ENCODE peak calls at places on chromosomes 3 and 15, in five cellular contexts. O, T, C, Y and I are unnamed samples.

GRCh38 chr15:73794501-73795133 is 41.5 kb upstream of the INSYN1 start:
- DNase-seq in O (no peak), T (no peak), C (no peak), Y (no peak), I (no peak)

GRCh38 chr3:13114811-13115615 is 41.8 kb upstream of the IQSEC1 start:
- DNase-seq in O (no peak), T (no peak), C (no peak), Y (no peak), I (no peak)

GRCh38 chr3:184672972-184673875 is 38.6 kb downstream of the MAGEF1 start:
- DNase-seq in O (no peak), T (no peak), C (no peak), Y (no peak), I (no peak)

GRCh38 chr15:64521201-64521600 is 60.8 kb downstream of the ZNF609 start:
- DNase-seq in O (no peak), T (no peak), C (no peak), Y (no peak), I (no peak)

GRCh38 chr3:140736863-140737460 is 59.1 kb downstream of the TRIM42 start:
- DNase-seq in O (peak), T (peak), C (no peak), Y (peak), I (peak)

GRCh38 chr15:87556886-87557285 is 699.7 kb downstream of the NTRK3 start:
- DNase-seq in O (no peak), T (no peak), C (no peak), Y (no peak), I (no peak)

GRCh38 chr3:32113566-32113965 is 7.1 kb downstream of the GPD1L start:
- DNase-seq in O (no peak), T (no peak), C (no peak), Y (no peak), I (no peak)

GRCh38 chr3:186886202-186886820 is 43.8 kb downstream of the ADIPOQ start:
- DNase-seq in O (no peak), T (no peak), C (no peak), Y (no peak), I (no peak)

GRCh38 chr3:184635126-184635525 is 73.5 kb downstream of the EPHB3 start:
- DNase-seq in O (no peak), T (no peak), C (no peak), Y (no peak), I (no peak)

GRCh38 chr15:100880139-100880896 is 687 bp downstream of the ALDH1A3 start:
- DNase-seq in O (no peak), T (no peak), C (no peak), Y (no peak), I (peak)

GRCh38 chr15:100878601-100879000 is 1.0 kb upstream of the ALDH1A3 start:
- DNase-seq in O (no peak), T (no peak), C (no peak), Y (no peak), I (peak)

GRCh38 chr15:100879461-100880138 is at the start of gene ALDH1A3:
- DNase-seq in O (no peak), T (no peak), C (no peak), Y (no peak), I (peak)

GRCh38 chr15:100878130-100878529 is 1.5 kb upstream of the ALDH1A3 start:
- DNase-seq in O (no peak), T (no peak), C (no peak), Y (no peak), I (no peak)

DNA sequence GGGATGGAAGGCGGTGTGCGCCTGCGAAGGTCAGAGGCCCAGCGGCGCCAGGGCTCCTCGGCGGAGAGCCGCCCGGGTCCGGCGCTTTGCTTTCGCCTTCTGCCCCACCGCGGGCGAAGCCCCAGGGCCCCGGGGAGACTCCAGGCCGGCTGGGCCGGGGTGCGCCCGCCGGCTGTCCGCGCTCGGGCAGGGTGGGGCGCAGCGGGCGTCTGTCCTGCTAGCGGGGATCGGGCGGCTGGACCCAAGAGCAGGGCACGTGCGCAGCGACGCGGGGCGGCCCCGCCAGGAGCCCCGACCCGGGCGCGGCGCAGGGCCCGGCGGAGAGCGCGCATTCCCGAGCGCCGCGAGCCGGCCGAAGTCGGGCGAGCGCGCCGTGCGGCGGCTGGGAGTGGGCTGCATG is 585 bp upstream of the ALDH1A3 start:
- DNase-seq in O (no peak), T (no peak), C (no peak), Y (no peak), I (peak)
- TF ChIP-seq ATF2 in O (no peak), T (no peak), C (no peak), Y (no peak), I (no peak)

GRCh38 chr3:158103131-158103955 is 2.9 kb downstream of the SHOX2 start:
- DNase-seq in O (peak), T (no peak), C (no peak), Y (no peak), I (peak)
- TF ChIP-seq ATF2 in O (no peak), T (no peak), C (no peak), Y (no peak), I (no peak)

DNA sequence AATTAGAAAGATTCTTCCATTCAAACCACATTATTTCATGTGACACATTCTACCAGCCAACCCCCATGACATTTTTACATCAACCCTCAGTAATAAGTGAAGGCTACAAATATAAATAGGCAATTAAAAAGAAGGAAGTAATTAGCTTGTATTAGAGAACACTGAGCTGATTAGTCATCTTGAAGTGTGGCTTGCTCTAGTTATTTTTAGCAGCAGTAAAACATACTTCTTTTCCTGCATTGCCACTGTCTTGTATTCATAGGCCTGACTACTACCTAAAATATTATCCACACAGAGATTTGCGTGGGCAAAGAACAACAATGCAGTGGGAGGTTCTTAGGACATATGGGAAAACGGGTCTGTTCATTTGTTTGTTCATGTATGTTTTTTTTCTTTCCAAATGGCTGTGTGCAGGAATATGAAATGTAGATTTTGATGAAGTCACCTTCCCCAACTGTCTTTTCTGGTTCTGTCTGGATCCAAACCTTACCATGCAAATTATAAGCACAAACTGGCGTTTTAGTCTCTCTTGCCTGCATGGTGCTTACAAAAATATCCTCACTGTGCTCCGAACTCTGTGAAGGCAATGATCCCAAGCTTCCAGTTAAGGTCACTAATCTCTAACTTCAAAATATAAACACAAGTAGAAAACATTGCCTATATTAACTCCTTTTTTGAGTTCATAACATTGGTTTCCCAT is 31.5 kb upstream of the TM4SF4 start:
- DNase-seq in O (no peak), T (no peak), C (peak), Y (no peak), I (no peak)
- TF ChIP-seq ATF2 in O (no peak), T (no peak), C (no peak), Y (no peak), I (no peak)

DNA sequence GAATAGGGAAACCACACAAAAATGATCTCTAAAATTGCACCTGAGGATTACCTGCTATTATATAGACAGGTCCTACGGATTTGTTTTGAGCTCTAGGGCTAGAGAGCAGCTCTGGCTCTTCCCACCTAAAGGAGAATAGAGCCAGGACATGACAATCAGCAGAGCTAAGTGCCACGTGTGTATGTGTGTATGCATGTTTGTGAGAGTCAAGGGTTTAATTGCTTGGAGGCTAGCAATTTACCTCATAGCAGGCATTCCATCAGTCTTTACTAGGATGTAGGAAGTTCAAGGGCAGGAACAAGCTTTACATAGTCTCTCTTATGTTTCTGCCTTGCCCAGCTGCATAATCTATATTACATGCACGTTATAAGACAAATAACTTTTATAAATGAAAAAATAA is 498.2 kb downstream of the NSUN3 start:
- DNase-seq in O (no peak), T (no peak), C (no peak), Y (no peak), I (no peak)
- TF ChIP-seq ATF2 in O (no peak), T (no peak), C (no peak), Y (no peak), I (no peak)

GRCh38 chr3:149623819-149624218 is 34.0 kb downstream of the WWTR1 start:
- DNase-seq in O (no peak), T (no peak), C (no peak), Y (no peak), I (no peak)
- TF ChIP-seq ATF2 in O (no peak), T (no peak), C (no peak), Y (no peak), I (no peak)

GRCh38 chr3:105367063-105367405 is 325 bp downstream of the ALCAM start:
- DNase-seq in O (no peak), T (no peak), C (no peak), Y (no peak), I (peak)

GRCh38 chr3:105365536-105366301 is 990 bp upstream of the ALCAM start:
- DNase-seq in O (no peak), T (no peak), C (no peak), Y (no peak), I (peak)

GRCh38 chr3:105366302-105367062 is at the start of gene ALCAM:
- DNase-seq in O (peak), T (peak), C (peak), Y (peak), I (peak)

GRCh38 chr3:105368575-105369500 is 2.1 kb downstream of the ALCAM start:
- DNase-seq in O (peak), T (no peak), C (peak), Y (no peak), I (peak)

DNA sequence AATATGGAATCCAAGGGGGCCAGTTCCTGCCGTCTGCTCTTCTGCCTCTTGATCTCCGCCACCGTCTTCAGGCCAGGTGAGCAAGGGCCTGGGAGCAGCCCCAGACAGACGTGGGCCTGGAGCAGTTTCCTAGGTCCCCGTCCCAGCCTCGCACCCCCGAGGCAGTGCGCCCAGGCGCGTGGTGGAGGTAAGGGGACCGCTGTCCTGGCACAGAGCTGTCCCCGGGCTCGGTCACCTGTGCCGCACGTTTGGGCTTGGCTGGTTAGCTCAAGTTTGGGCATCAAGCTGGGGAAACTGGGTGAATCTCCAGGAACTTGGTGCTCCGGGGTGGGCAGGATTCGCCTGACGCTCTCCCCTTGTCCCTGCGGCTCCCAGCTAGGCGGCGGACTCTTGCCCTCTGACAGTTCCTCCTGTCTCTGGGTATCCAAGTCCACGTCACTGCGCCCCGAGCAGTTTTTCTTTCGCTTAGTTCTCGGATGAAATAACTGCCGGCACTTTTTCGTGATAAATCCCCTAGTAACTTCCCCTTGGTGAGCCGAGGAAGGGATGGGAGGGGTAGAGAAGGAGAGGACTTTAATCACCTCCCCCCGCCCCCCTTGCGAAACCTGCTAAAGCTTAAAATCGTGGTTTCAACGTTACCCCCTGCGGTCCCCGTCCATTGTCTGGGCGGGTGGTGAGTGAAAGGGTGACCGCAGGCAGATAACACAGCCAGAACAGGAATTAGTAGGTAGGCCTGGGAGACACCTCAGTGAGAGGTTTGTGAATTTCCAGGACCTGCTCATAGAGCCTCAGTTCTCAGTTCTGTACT is 901 bp downstream of the ALCAM start:
- DNase-seq in O (peak), T (no peak), C (peak), Y (no peak), I (peak)
- TF ChIP-seq ATF2 in O (no peak), T (no peak), C (peak), Y (no peak), I (no peak)

GRCh38 chr15:78077860-78078187 is 313 bp upstream of the TBC1D2B start:
- DNase-seq in O (no peak), T (no peak), C (no peak), Y (no peak), I (no peak)

GRCh38 chr15:78076231-78077052 is 1.1 kb downstream of the TBC1D2B start:
- DNase-seq in O (no peak), T (no peak), C (no peak), Y (no peak), I (no peak)

GRCh38 chr15:78077053-78077859 is at the start of gene TBC1D2B:
- DNase-seq in O (no peak), T (no peak), C (no peak), Y (peak), I (peak)

GRCh38 chr15:78073026-78073425 is 4.5 kb downstream of the TBC1D2B start:
- DNase-seq in O (no peak), T (no peak), C (no peak), Y (no peak), I (no peak)

DNA sequence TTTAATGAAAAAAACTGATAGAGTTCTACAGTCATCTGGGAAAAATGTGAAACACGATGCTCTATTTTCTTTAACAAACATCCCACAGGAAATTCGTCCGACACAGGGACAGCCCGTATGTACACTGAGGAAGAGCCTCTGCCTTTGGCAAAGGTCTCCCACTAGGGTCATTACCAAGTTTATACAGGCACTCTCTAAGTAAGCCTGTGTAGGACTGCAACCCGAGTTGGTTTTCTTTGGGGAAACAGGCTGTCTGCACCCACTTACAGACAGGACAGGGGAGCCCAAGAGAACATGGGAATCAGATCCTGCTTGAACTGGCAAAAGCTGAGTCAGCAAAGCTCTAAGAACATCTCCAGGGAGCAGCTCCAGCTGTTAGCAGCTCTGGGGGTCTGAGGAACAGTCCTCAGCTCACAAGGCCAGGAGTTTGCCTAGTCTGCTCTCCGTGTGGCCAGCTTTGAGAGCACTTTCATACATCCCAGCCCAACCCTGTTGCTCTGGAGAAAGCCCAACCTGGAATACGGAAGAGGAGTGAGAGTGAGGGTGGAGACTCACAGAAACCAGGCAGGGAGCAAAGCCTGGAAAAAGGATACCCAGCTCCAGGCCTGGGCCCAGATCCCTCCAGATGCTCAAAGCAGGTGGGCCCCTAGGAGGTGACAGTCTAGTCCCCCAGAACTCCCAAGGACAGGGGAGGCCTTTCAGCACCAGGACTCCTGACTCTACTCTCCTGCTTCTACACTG is 1.9 kb downstream of the TBC1D2B start:
- DNase-seq in O (peak), T (peak), C (no peak), Y (no peak), I (peak)
- TF ChIP-seq ATF2 in O (no peak), T (no peak), C (no peak), Y (no peak), I (no peak)

GRCh38 chr3:182902236-182902635 is 78.1 kb downstream of the DCUN1D1 start:
- DNase-seq in O (no peak), T (no peak), C (no peak), Y (no peak), I (no peak)

GRCh38 chr3:182895513-182896112 is 84.7 kb downstream of the DCUN1D1 start:
- DNase-seq in O (peak), T (no peak), C (no peak), Y (no peak), I (no peak)

GRCh38 chr3:182891364-182891763 is 89.0 kb downstream of the DCUN1D1 start:
- DNase-seq in O (no peak), T (no peak), C (no peak), Y (no peak), I (no peak)

GRCh38 chr3:182896553-182896952 is 83.8 kb downstream of the DCUN1D1 start:
- DNase-seq in O (no peak), T (no peak), C (no peak), Y (no peak), I (no peak)
- TF ChIP-seq ATF2 in O (no peak), T (no peak), C (no peak), Y (no peak), I (no peak)